ENCODE peak calls at places on chromosomes 2 and 18, in five cellular contexts. H is adrenal gland, T is IMR-90, Y is Karpas-422, M is Caco-2. G is an unnamed sample. For H3K27me3 and H3K4me1, the result is how much of the 10 kb centered on the place peaks cover.

GRCh38 chr18:35345460-35345921 is 1.3 kb upstream of the ZNF24 start:
- DNase-seq in H (peak), T (no peak), M (no peak), Y (no peak), G (no peak)

GRCh38 chr2:88739985-88740600 is 48.6 kb downstream of the RPIA start:
- DNase-seq in Y (peak), T (peak), M (peak), H (peak), G (peak)

GRCh38 chr2:23478087-23478932 is 93.3 kb downstream of the KLHL29 start:
- DNase-seq in H (no peak), M (no peak), T (no peak), Y (no peak), G (no peak)

GRCh38 chr18:50715919-50716318 is 103.9 kb downstream of the MRO start:
- DNase-seq in Y (no peak), M (no peak), H (no peak), T (no peak), G (no peak)

GRCh38 chr2:28360066-28360741 is 32.5 kb upstream of the FOSL2 start:
- DNase-seq in T (no peak), H (no peak), M (no peak), Y (no peak), G (no peak)

GRCh38 chr2:179247318-179248023 is 17.2 kb downstream of the SESTD1 start:
- DNase-seq in M (no peak), H (no peak), T (no peak), Y (no peak), G (no peak)

GRCh38 chr2:98921062-98921461 is 15.0 kb downstream of the CRACDL start:
- DNase-seq in Y (no peak), M (no peak), H (no peak), T (no peak), G (no peak)

GRCh38 chr2:36441816-36442215 is 86.2 kb downstream of the CRIM1 start:
- DNase-seq in H (no peak), T (peak), M (no peak), Y (no peak), G (no peak)

GRCh38 chr2:133477614-133477990 is 90.7 kb downstream of the NCKAP5 start:
- DNase-seq in Y (no peak), H (no peak), T (peak), M (no peak), G (no peak)

GRCh38 chr18:37402735-37403099 is 162.9 kb downstream of the CELF4 start:
- DNase-seq in M (no peak), Y (no peak), H (no peak), T (no peak), G (no peak)

GRCh38 chr2:25088817-25089485 is 47.1 kb downstream of the EFR3B start:
- DNase-seq in M (no peak), Y (no peak), T (no peak), H (no peak), G (no peak)

GRCh38 chr2:187299122-187299906 is 148.7 kb downstream of the CALCRL start:
- DNase-seq in M (no peak), T (no peak), Y (no peak), H (no peak), G (peak)

GRCh38 chr2:190159453-190159852 is 96.9 kb upstream of the MSTN start:
- DNase-seq in Y (no peak), H (no peak), T (peak), M (no peak), G (no peak)

GRCh38 chr2:152710713-152711112 is 6.5 kb downstream of the PRPF40A start:
- DNase-seq in M (no peak), H (no peak), Y (no peak), T (peak), G (no peak)

GRCh38 chr18:47054369-47054768 is 18.9 kb upstream of the ELOA2 start:
- DNase-seq in Y (no peak), T (no peak), H (no peak), M (no peak), G (no peak)

GRCh38 chr2:85710687-85711577 is 16.8 kb downstream of the GNLY start:
- DNase-seq in H (peak), M (no peak), T (no peak), Y (no peak), G (no peak)

GRCh38 chr2:15177103-15177502 is 384.0 kb downstream of the NBAS start:
- DNase-seq in Y (no peak), T (peak), M (no peak), H (no peak), G (no peak)

GRCh38 chr2:110149330-110150220 is 34.0 kb upstream of the MALL start:
- DNase-seq in H (no peak), M (no peak), T (peak), Y (no peak), G (no peak)

GRCh38 chr2:70962885-70963878 is 15.2 kb upstream of the ANKRD53 start:
- DNase-seq in H (peak), T (no peak), M (no peak), Y (no peak), G (no peak)

GRCh38 chr2:43542285-43542933 is 53.4 kb downstream of the THADA start:
- DNase-seq in Y (peak), T (peak), H (no peak), M (no peak), G (no peak)

DNA sequence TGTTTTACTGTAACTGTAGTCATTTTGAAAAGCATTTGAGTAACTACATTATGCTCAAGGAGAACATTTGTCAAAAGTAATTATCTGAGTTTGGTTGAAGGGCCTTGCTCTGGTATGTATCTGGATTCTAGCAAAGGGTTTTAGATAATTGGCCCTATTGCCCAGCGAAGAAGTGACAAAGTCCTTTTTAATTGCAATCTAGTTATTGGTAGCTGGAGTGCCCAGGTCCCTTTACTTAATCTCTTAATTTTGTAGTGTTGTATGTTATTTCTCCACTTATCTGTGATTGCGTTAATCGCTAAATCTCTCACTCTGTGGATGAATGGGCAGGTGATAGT is 1.8 kb downstream of the ASXL3 start:
- DNase-seq in M (no peak), Y (no peak), H (no peak), T (no peak), G (no peak)
- H3K27me3 ChIP-seq in M (under half), Y (under half), H (under half), T (under half), G (half or more)

GRCh38 chr18:45666006-45666405 is 50.7 kb downstream of the SLC14A2 start:
- DNase-seq in H (peak), Y (peak), T (no peak), M (no peak), G (no peak)
- H3K4me3 ChIP-seq in H (no peak), Y (no peak), T (no peak), M (no peak), G (no peak)

GRCh38 chr2:16653083-16653375 is 12.6 kb downstream of the CYRIA start:
- DNase-seq in T (no peak), Y (no peak), M (no peak), H (peak), G (no peak)
- H3K4me1 ChIP-seq in T (under half), Y (half or more), M (under half), H (half or more), G (under half)

DNA sequence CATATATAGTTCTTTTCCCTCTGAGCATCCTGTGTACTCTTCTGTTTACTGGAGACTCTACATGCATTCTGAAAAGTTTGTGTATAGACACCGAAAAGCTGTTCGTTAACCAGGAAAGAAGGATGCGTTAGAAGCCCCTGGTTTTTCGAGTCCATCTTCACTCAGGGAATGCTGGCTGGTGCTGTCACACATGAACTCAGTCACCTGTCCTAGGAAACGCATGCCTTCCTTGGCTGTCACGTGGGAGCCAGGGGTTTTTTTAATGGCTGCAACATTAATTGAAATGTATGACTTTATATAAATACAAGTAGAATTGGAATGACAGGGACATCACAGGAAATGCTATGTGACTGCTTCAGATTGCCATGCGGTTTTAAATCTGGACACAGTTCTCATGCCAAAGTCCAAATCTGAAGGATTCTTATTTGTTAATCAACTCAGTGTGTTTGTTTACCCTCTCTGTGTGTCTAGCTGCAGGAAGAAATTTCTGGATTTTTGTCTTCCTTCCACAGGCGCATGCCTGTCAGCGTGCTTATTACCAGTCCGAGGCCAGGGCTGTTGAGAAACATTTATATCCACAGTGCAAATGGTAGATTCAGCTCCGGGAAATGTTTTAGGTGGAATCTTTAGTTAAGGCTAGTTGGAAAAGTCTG is 2.6 kb downstream of the RAMP1 start:
- DNase-seq in T (no peak), Y (no peak), M (no peak), H (no peak), G (no peak)
- H3K27me3 ChIP-seq in T (under half), Y (under half), M (under half), H (under half), G (under half)

GRCh38 chr18:27780061-27780740 is 396.7 kb downstream of the CDH2 start:
- DNase-seq in T (no peak), M (no peak), H (no peak), Y (no peak), G (no peak)
- H3K4me3 ChIP-seq in T (no peak), M (no peak), H (no peak), Y (no peak), G (no peak)

GRCh38 chr18:55319517-55319905 is 268.5 kb downstream of the TCF4 start:
- DNase-seq in T (peak), M (no peak), Y (peak), H (no peak), G (no peak)
- H3K4me1 ChIP-seq in T (under half), M (under half), Y (half or more), H (half or more), G (under half)